ENCODE peak calls at places on chromosomes 4 and X, in nine cellular contexts. I, B, A, M, X, V, Q, O and S are unnamed samples.

GRCh38 chrX:141133272-141133671 is 43.7 kb downstream of the LDOC1 start:
- DNase-seq in I (no peak), B (no peak), A (no peak), M (no peak), X (no peak), V (no peak), Q (no peak), O (no peak), S (no peak)

GRCh38 chrX:128714425-128714824 is 662.2 kb upstream of the ACTRT1 start:
- DNase-seq in I (no peak), B (no peak), A (no peak), M (no peak), X (no peak), V (no peak), Q (no peak), O (no peak), S (no peak)

GRCh38 chrX:65933085-65933589 is 106.7 kb downstream of the VSIG4 start:
- DNase-seq in I (no peak), B (no peak), A (no peak), M (no peak), X (no peak), V (no peak), Q (no peak), O (no peak), S (no peak)

GRCh38 chrX:121052122-121052521 is 4.7 kb downstream of the GLUD2 start:
- DNase-seq in I (no peak), B (no peak), A (no peak), M (no peak), X (no peak), V (no peak), Q (no peak), O (no peak), S (peak; percentile 15)

GRCh38 chr4:186203391-186203802 is 12.0 kb downstream of the CYP4V2 start:
- DNase-seq in I (peak; percentile 12), B (no peak), A (no peak), M (peak; percentile 32), X (no peak), V (no peak), Q (no peak), O (no peak), S (no peak)

GRCh38 chrX:108245462-108245861 is 153.9 kb downstream of the ATG4A start:
- DNase-seq in I (no peak), B (no peak), A (no peak), M (no peak), X (no peak), V (peak; percentile 2), Q (no peak), O (no peak), S (no peak)

GRCh38 chr4:105992641-105993305 is 97.5 kb downstream of the NPNT start:
- DNase-seq in I (no peak), B (no peak), A (no peak), M (no peak), X (no peak), V (no peak), Q (no peak), O (no peak), S (no peak)

GRCh38 chr4:78092850-78093249 is 35.7 kb downstream of the FRAS1 start:
- DNase-seq in I (no peak), B (no peak), A (no peak), M (no peak), X (no peak), V (no peak), Q (no peak), O (no peak), S (no peak)

GRCh38 chr4:130851932-130852331 is 1756.0 kb downstream of the C4orf33 start:
- DNase-seq in I (no peak), B (no peak), A (no peak), M (no peak), X (no peak), V (no peak), Q (no peak), O (no peak), S (no peak)

GRCh38 chrX:23779025-23779424 is 3.9 kb upstream of the SAT1 start:
- DNase-seq in I (peak; percentile 85), B (no peak), A (no peak), M (no peak), X (no peak), V (no peak), Q (no peak), O (no peak), S (no peak)

GRCh38 chr4:59818656-59819055 is 1381.5 kb upstream of the ADGRL3 start:
- DNase-seq in I (no peak), B (no peak), A (no peak), M (no peak), X (no peak), V (peak; percentile 16), Q (no peak), O (no peak), S (no peak)

GRCh38 chr4:145427991-145428390 is 53.7 kb upstream of the SMAD1 start:
- DNase-seq in I (no peak), B (no peak), A (no peak), M (no peak), X (no peak), V (no peak), Q (no peak), O (no peak), S (no peak)

GRCh38 chr4:151540728-151541437 is 131.9 kb downstream of the FHIP1A start:
- DNase-seq in I (peak; percentile 86), B (no peak), A (no peak), M (peak; percentile 87), X (no peak), V (no peak), Q (peak; percentile 65), O (no peak), S (peak; percentile 16)

GRCh38 chrX:17040711-17041110 is 94.3 kb downstream of the REPS2 start:
- DNase-seq in I (no peak), B (no peak), A (no peak), M (no peak), X (no peak), V (no peak), Q (no peak), O (no peak), S (no peak)

GRCh38 chr4:161273607-161274006 is 890.2 kb downstream of the FSTL5 start:
- DNase-seq in I (no peak), B (no peak), A (no peak), M (no peak), X (no peak), V (no peak), Q (no peak), O (no peak), S (no peak)

GRCh38 chr4:146222313-146222712 is 8.0 kb downstream of the REELD1 start:
- DNase-seq in I (peak; percentile 54), B (no peak), A (no peak), M (no peak), X (no peak), V (no peak), Q (no peak), O (no peak), S (peak; percentile 41)

GRCh38 chrX:140034916-140035315 is 69.6 kb upstream of the CXorf66 start:
- DNase-seq in I (no peak), B (no peak), A (no peak), M (no peak), X (no peak), V (peak; percentile 4), Q (no peak), O (no peak), S (no peak)

GRCh38 chr4:2412885-2413716 is 5.3 kb downstream of the ZFYVE28 start:
- DNase-seq in I (peak; percentile 85), B (peak; percentile 66), A (peak; percentile 54), M (peak; percentile 78), X (peak; percentile 87), V (peak; percentile 100), Q (peak; percentile 66), O (no peak), S (peak; percentile 90)
- TF ChIP-seq POLR2A in I (no peak), B (peak; percentile 73), A (no peak), M (no peak), X (no peak), V (peak; percentile 23), Q (no peak), O (peak; percentile 25), S (no peak)

GRCh38 chrX:100931218-100931924 is 2.7 kb upstream of the XKRX start:
- DNase-seq in I (no peak), B (no peak), A (peak; percentile 11), M (no peak), X (no peak), V (peak; percentile 7), Q (no peak), O (no peak), S (no peak)

GRCh38 chrX:100926453-100926852 is 2.3 kb downstream of the XKRX start:
- DNase-seq in I (peak; percentile 18), B (no peak), A (no peak), M (no peak), X (no peak), V (no peak), Q (no peak), O (no peak), S (no peak)

GRCh38 chrX:100931925-100932285 is 3.2 kb upstream of the XKRX start:
- DNase-seq in I (no peak), B (no peak), A (no peak), M (no peak), X (no peak), V (no peak), Q (no peak), O (no peak), S (no peak)

GRCh38 chrX:100924370-100924769 is 4.3 kb downstream of the XKRX start:
- DNase-seq in I (no peak), B (no peak), A (no peak), M (no peak), X (no peak), V (no peak), Q (no peak), O (no peak), S (no peak)

GRCh38 chrX:100928660-100929613 is at the start of gene XKRX:
- DNase-seq in I (no peak), B (peak; percentile 34), A (peak; percentile 17), M (peak; percentile 19), X (no peak), V (no peak), Q (peak; percentile 14), O (peak; percentile 45), S (peak; percentile 13)
- TF ChIP-seq POLR2A in I (no peak), B (no peak), A (no peak), M (no peak), X (no peak), V (no peak), Q (no peak), O (no peak), S (no peak)

DNA sequence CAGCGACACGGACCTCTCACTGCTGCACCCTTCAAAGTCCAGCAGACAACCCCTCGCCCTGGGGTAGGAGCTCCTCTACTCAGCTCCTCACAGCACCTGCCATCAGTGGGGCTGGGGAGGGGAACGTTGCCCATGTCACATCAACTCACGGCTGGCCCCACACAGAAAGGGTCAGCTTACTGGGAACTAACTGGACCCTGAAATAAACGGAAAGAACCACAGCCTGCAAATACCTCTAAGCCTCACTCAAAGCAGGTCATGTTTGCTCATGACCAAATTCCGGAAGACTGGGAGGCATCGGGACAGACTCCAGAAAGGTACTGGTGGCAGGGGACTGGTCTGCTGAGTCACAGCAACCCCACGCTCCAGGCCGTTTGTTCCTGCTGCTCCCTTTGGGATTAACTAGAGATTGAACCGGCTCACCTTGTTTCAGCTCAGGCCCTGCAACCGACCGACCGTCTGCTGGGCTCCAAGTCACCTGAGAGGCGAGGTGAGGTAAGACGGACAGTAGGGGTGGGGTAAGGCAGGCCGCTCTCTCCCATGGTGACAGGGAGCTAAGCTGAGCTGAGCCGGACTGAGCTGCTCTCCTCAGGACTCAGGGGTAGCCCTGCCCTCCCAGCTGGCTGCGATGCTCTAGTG is 5.6 kb downstream of the G6PD start:
- DNase-seq in I (no peak), B (no peak), A (no peak), M (no peak), X (no peak), V (no peak), Q (no peak), O (peak; percentile 70), S (no peak)
- TF ChIP-seq POLR2A in I (no peak), B (no peak), A (no peak), M (no peak), X (no peak), V (no peak), Q (no peak), O (peak; percentile 73), S (no peak)

GRCh38 chr4:86870442-86871069 is 21.4 kb upstream of the SLC10A6 start:
- DNase-seq in I (no peak), B (no peak), A (no peak), M (no peak), X (no peak), V (peak; percentile 24), Q (no peak), O (no peak), S (no peak)
- TF ChIP-seq POLR2A in I (no peak), B (no peak), A (no peak), M (no peak), X (no peak), V (no peak), Q (no peak), O (no peak), S (no peak)